ENCODE peak calls at places on chromosomes 13 and 19, in seven cellular contexts. V is tibial artery, Z is uterus, O is endodermal cell, F is HCT116, R is H1, M is cardiac muscle cell. N is an unnamed sample.

GRCh38 chr19:51479531-51480331 is 1.4 kb downstream of the CEACAM18 start:
- DNase-seq in V (no peak), Z (no peak), O (no peak), F (no peak), R (no peak), M (no peak), N (no peak)

GRCh38 chr13:94329754-94330551 is 149.5 kb downstream of the DCT start:
- DNase-seq in V (peak; percentile 73), Z (peak; percentile 41), O (no peak), F (no peak), R (no peak), M (peak; percentile 96), N (no peak)

GRCh38 chr13:95714142-95714832 is 37.3 kb downstream of the DNAJC3 start:
- DNase-seq in V (no peak), Z (no peak), O (no peak), F (no peak), R (no peak), M (peak; percentile 73), N (no peak)

GRCh38 chr19:1832046-1832663 is 16.1 kb downstream of the REXO1 start:
- DNase-seq in V (no peak), Z (no peak), O (no peak), F (no peak), R (no peak), M (no peak), N (no peak)

GRCh38 chr13:54607421-54607820 is 1578.8 kb downstream of the OLFM4 start:
- DNase-seq in V (no peak), Z (no peak), O (no peak), F (no peak), R (no peak), M (no peak), N (no peak)

GRCh38 chr13:30165791-30166190 is 141.6 kb downstream of the KATNAL1 start:
- DNase-seq in V (peak; percentile 61), Z (no peak), O (no peak), F (no peak), R (no peak), M (peak; percentile 39), N (no peak)

GRCh38 chr19:11223208-11223607 is 16.2 kb upstream of the ANGPTL8 start:
- DNase-seq in V (no peak), Z (no peak), O (no peak), F (no peak), R (no peak), M (no peak), N (no peak)

GRCh38 chr13:46382224-46382623 is 4.8 kb downstream of the RUBCNL start:
- DNase-seq in V (no peak), Z (no peak), O (no peak), F (no peak), R (no peak), M (no peak), N (no peak)

GRCh38 chr19:14433454-14434156 is 499 bp downstream of the PKN1 start:
- DNase-seq in V (no peak), Z (peak; percentile 41), O (peak; percentile 62), F (no peak), R (no peak), M (no peak), N (no peak)

GRCh38 chr19:36041831-36042230 is 9.2 kb upstream of the CLIP3 start:
- DNase-seq in V (no peak), Z (peak; percentile 63), O (no peak), F (no peak), R (no peak), M (peak; percentile 97), N (no peak)

GRCh38 chr13:43123856-43124255 is 100.5 kb downstream of the DNAJC15 start:
- DNase-seq in V (no peak), Z (no peak), O (no peak), F (no peak), R (no peak), M (no peak), N (no peak)

GRCh38 chr19:33175886-33176669 is 18.1 kb upstream of the LRP3 start:
- DNase-seq in V (no peak), Z (peak; percentile 43), O (peak; percentile 48), F (no peak), R (no peak), M (peak; percentile 47), N (no peak)

GRCh38 chr19:10513223-10513622 is 4.0 kb downstream of the S1PR5 start:
- DNase-seq in V (no peak), Z (no peak), O (no peak), F (no peak), R (no peak), M (no peak), N (no peak)

GRCh38 chr13:113963376-113963775 is 10.5 kb downstream of the C13orf46 start:
- DNase-seq in V (no peak), Z (no peak), O (no peak), F (no peak), R (no peak), M (no peak), N (no peak)

GRCh38 chr13:27790523-27790922 is 1.8 kb upstream of the GSX1 start:
- DNase-seq in V (no peak), Z (no peak), O (no peak), F (no peak), R (no peak), M (no peak), N (no peak)

GRCh38 chr13:95724252-95724651 is 47.3 kb downstream of the DNAJC3 start:
- DNase-seq in V (no peak), Z (no peak), O (no peak), F (no peak), R (no peak), M (no peak), N (no peak)

GRCh38 chr13:50149143-50149703 is 134.0 kb downstream of the KCNRG start:
- DNase-seq in V (no peak), Z (no peak), O (no peak), F (no peak), R (no peak), M (no peak), N (no peak)

GRCh38 chr19:21143846-21144245 is 2.0 kb downstream of the ZNF431 start:
- DNase-seq in V (no peak), Z (no peak), O (no peak), F (peak; percentile 24), R (no peak), M (no peak), N (no peak)

GRCh38 chr13:20967340-20967739 is 64.8 kb upstream of the XPO4 start:
- DNase-seq in V (no peak), Z (no peak), O (no peak), F (no peak), R (no peak), M (no peak), N (no peak)

GRCh38 chr13:92842145-92842544 is 384.5 kb upstream of the GPC6 start:
- DNase-seq in V (no peak), Z (no peak), O (no peak), F (no peak), R (no peak), M (peak; percentile 91), N (no peak)

GRCh38 chr13:71460179-71460578 is 406.8 kb downstream of the DACH1 start:
- DNase-seq in V (no peak), Z (no peak), O (no peak), F (no peak), R (no peak), M (peak; percentile 47), N (no peak)

GRCh38 chr19:703651-704446 is 4.9 kb upstream of the PALM start:
- DNase-seq in V (no peak), Z (peak; percentile 77), O (peak; percentile 99), F (peak; percentile 72), R (peak; percentile 90), M (peak; percentile 68), N (peak; percentile 75)

DNA sequence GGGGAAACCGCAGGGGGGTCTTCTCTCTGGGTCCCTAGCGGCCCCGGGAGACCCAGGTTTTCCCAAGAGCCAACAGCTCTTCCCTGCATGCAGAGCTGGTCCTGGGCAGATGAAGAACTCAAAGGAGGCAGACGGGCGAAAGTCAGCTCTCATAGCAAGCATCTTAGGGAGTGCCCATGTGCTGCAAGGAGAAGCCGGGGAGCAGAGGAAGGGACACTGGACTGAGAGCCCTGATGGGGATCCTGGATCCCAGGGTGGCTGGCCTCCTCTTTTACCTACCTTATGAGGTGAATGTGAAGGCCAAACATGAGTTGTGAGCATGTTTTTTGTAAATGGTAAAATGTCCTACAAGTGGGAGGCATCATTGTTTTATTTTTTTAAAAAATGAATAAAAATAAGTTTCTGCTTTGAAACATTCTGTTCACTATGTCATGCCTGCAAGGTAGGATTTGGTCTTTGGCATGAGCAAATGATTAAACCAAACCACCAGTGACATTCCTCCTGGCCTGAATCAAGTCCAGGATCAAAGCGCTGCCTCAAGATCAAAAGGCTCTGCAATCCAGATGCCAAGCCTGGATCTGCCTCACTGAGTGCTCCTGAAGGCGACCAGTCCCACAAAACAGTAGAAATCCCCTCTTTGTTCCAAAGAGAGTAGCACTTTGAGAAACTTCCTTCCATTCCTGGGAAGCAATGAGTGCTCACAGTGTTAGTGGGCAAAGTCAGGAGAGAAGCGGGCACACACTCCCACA is 92.2 kb upstream of the SERP2 start:
- DNase-seq in V (no peak), Z (no peak), O (no peak), F (no peak), R (no peak), M (no peak), N (no peak)
- H3K27ac ChIP-seq in V (no peak overlapping the region), Z (no peak overlapping the region), O (no peak overlapping the region), F (no peak overlapping the region), R (no peak overlapping the region), M (no peak overlapping the region), N (no peak overlapping the region)

GRCh38 chr19:13099073-13099999 is 3.3 kb downstream of the LYL1 start:
- DNase-seq in V (peak; percentile 82), Z (peak; percentile 77), O (peak; percentile 80), F (no peak), R (no peak), M (peak; percentile 68), N (peak; percentile 76)
- H3K4me1 ChIP-seq in V (peaks cover 53% of the 10 kb centered on the region), Z (peaks cover under 1% of the 10 kb centered on the region), O (no peaks in the 10 kb centered on the region), F (peaks cover 45% of the 10 kb centered on the region), R (no peaks in the 10 kb centered on the region), M (peaks cover 10% of the 10 kb centered on the region), N (peaks cover 26% of the 10 kb centered on the region)

GRCh38 chr19:7161292-7161691 is 91.8 kb downstream of the ZNF557 start:
- DNase-seq in V (peak; percentile 20), Z (no peak), O (no peak), F (no peak), R (no peak), M (no peak), N (no peak)

DNA sequence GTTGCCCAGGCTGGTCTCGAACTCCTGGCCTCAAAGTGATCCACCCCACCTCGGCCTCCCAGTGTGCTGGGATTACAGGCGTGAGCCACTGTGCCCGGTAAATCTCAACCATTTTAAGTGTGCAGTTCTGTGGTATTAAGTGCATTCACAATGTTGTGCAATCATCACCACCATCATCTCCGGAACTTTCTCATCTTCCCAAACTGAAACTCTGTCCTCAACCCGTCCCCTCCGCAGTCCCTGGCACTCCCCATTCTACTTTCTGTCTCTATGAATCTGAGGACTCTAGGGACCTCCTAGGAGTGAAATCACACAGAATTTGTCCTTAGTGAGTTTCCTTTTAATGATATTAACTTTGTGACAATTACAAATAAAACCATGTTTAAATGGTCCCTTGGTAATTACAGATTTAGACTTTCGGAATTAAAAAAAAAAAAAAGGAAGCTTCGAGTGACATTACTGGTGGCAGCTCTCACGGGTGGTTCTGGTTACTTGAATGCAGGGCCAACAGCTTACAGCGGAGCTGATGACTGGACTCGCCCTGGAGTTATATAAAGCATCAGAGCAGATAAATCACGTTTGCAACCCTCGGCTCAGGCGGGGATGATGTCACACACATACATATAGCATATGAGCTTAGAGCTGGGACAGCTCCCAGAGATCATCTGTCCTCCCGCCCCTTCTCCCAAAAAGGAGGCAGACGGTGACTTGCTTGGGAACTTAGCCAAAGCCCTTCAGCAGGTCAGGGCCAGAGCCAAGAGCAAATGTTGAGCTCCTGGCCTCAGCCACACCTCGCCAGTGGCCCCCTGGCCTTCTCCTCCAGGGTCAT is 89.8 kb downstream of the ZNF557 start:
- DNase-seq in V (peak; percentile 94), Z (peak; percentile 96), O (no peak), F (no peak), R (no peak), M (peak; percentile 89), N (no peak)
- H3K4me3 ChIP-seq in V (peak overlapping the region; percentile 25), Z (no peak overlapping the region), O (no peak overlapping the region), F (no peak overlapping the region), R (no peak overlapping the region), M (no peak overlapping the region), N (no peak overlapping the region)

GRCh38 chr19:38115264-38115802 is 108.7 kb downstream of the DPF1 start:
- DNase-seq in V (no peak), Z (no peak), O (no peak), F (no peak), R (no peak), M (no peak), N (no peak)
- H3K27ac ChIP-seq in V (no peak overlapping the region), Z (no peak overlapping the region), O (no peak overlapping the region), F (no peak overlapping the region), R (no peak overlapping the region), M (no peak overlapping the region), N (no peak overlapping the region)